ENCODE peak calls at places on chromosomes 16 and 17, in ten cellular contexts. L is effector memory CD8-positive, alpha-beta T cell; E is T-cell; Q is aorta; K is activated naive CD8-positive, alpha-beta T cell treated with anti-CD3 and anti-CD28 coated beads, Interleukin-2, amount 50 U/mL, for 24 hours; B is left cardiac atrium; H is activated CD8-positive, alpha-beta memory T cell treated with anti-CD3 and anti-CD28 coated beads, Interleukin-2, amount 10 ng/mL, durations not matched to agents 7 days and 5 days; G is activated T-cell treated with anti-CD3 and anti-CD28 coated beads, Interleukin-2, amount 50 U/mL, for 72 hours; F is mucosa of descending colon; P is activated CD4-positive, CD25-positive, alpha-beta regulatory T cell treated with anti-CD3 and anti-CD28 coated beads, Interleukin-2, amount 50 U/mL, for 24 hours. M is an unnamed sample.

GRCh38 chr16:84098939-84099338 is 17.8 kb downstream of the MBTPS1 start:
- ATAC-seq in E (no peak), P (no peak), F (no peak), B (no peak), L (no peak), G (no peak), Q (no peak), K (no peak), H (no peak), M (no peak)

GRCh38 chr17:79965806-79966205 is 69.9 kb downstream of the TBC1D16 start:
- ATAC-seq in B (peak; percentile 34), P (no peak), H (no peak), K (no peak), E (no peak), G (no peak), Q (peak; percentile 63), L (no peak), F (no peak), M (no peak)

GRCh38 chr17:52159810-52160578 is 1.5 kb upstream of the CA10 start:
- ATAC-seq in Q (no peak), F (no peak), B (no peak), K (no peak), P (no peak), G (no peak), L (no peak), E (no peak), H (no peak), M (no peak)

GRCh38 chr16:16059895-16060590 is 110.6 kb downstream of the ABCC1 start:
- ATAC-seq in E (no peak), K (no peak), P (no peak), H (no peak), F (no peak), G (no peak), L (no peak), Q (no peak), B (no peak), M (peak; percentile 64)

GRCh38 chr17:7781467-7781866 is 52.5 kb upstream of the KDM6B start:
- ATAC-seq in H (no peak), F (peak; percentile 81), L (no peak), E (no peak), B (no peak), P (no peak), K (no peak), G (no peak), Q (no peak), M (no peak)

GRCh38 chr16:68995011-68995504 is 110.4 kb upstream of the HAS3 start:
- ATAC-seq in E (no peak), K (no peak), Q (no peak), L (no peak), B (no peak), G (no peak), P (no peak), H (no peak), F (peak; percentile 79), M (no peak)

GRCh38 chr17:28811594-28812135 is 30.9 kb downstream of the FAM222B start:
- ATAC-seq in F (peak; percentile 62), B (no peak), P (no peak), Q (no peak), G (no peak), E (no peak), K (no peak), H (no peak), L (no peak), M (no peak)

GRCh38 chr16:81718637-81719036 is 60.5 kb upstream of the PLCG2 start:
- ATAC-seq in H (peak; percentile 21), P (no peak), E (peak; percentile 22), K (no peak), F (no peak), L (peak; percentile 9), G (peak; percentile 8), Q (no peak), B (no peak), M (no peak)

GRCh38 chr16:85316944-85317343 is 204.7 kb upstream of the CIBAR2 start:
- ATAC-seq in F (no peak), G (no peak), K (no peak), Q (no peak), E (no peak), B (no peak), H (no peak), L (no peak), P (no peak), M (no peak)

GRCh38 chr16:87114832-87115231 is 202.4 kb downstream of the C16orf95 start:
- ATAC-seq in L (no peak), E (no peak), H (no peak), B (no peak), G (no peak), P (no peak), K (no peak), F (no peak), Q (no peak), M (no peak)

GRCh38 chr17:28473542-28473941 is at the start of gene SLC13A2:
- ATAC-seq in E (no peak), F (peak; percentile 80), H (no peak), Q (no peak), G (no peak), K (no peak), L (no peak), B (no peak), P (no peak), M (no peak)

M was measured in gastroesophageal sphincter.